ENCODE peak calls at places on chromosomes 13 and 19, in five cellular contexts. G, K, X, S and U are unnamed samples.

GRCh38 chr19:29837448-29837961 is 25.7 kb downstream of the CCNE1 start:
- DNase-seq in X (no peak), K (no peak), G (no peak), S (no peak), U (no peak)

GRCh38 chr13:91174886-91175501 is 172.5 kb upstream of the MIR17HG start:
- DNase-seq in S (peak), G (no peak), X (no peak), K (no peak), U (no peak)

GRCh38 chr19:50365434-50366306 is at the start of gene NAPSA:
- DNase-seq in K (no peak), G (no peak), X (no peak), S (no peak), U (no peak)

GRCh38 chr13:114230117-114230516 is 4.6 kb upstream of the CDC16 start:
- DNase-seq in K (no peak), X (no peak), G (no peak), S (no peak), U (no peak)

GRCh38 chr13:100396771-100397170 is 191.8 kb downstream of the GGACT start:
- DNase-seq in S (no peak), K (no peak), X (no peak), G (no peak), U (no peak)

GRCh38 chr13:43422061-43422460 is 364.7 kb downstream of the ENOX1 start:
- DNase-seq in K (no peak), S (no peak), X (no peak), G (no peak), U (no peak)

GRCh38 chr13:114115191-114115671 is 17.2 kb downstream of the RASA3 start:
- DNase-seq in X (no peak), G (peak), K (no peak), S (no peak), U (peak)

GRCh38 chr13:41418027-41418426 is 39.3 kb upstream of the RGCC start:
- DNase-seq in G (no peak), K (no peak), S (no peak), X (no peak), U (no peak)

GRCh38 chr13:34030782-34031181 is 212.8 kb downstream of the RFC3 start:
- DNase-seq in K (no peak), S (no peak), X (no peak), G (no peak), U (no peak)

GRCh38 chr13:109309625-109310363 is 476.6 kb downstream of the IRS2 start:
- DNase-seq in G (no peak), X (no peak), S (no peak), K (no peak), U (no peak)

GRCh38 chr13:109976206-109976997 is 190.0 kb upstream of the IRS2 start:
- DNase-seq in G (no peak), X (no peak), K (no peak), S (no peak), U (no peak)

GRCh38 chr19:2261438-2262172 is 5.4 kb upstream of the JSRP1 start:
- DNase-seq in X (no peak), S (no peak), K (no peak), G (no peak), U (no peak)

GRCh38 chr13:44573071-44573470 is 3.1 kb downstream of the TSC22D1 start:
- DNase-seq in K (no peak), S (no peak), G (no peak), X (no peak), U (no peak)

GRCh38 chr13:40221460-40222201 is 444.8 kb downstream of the FOXO1 start:
- DNase-seq in K (no peak), X (no peak), G (no peak), S (no peak), U (peak)

GRCh38 chr13:102839462-102839861 is 6.4 kb upstream of the ERCC5 start:
- DNase-seq in X (no peak), G (no peak), S (no peak), K (no peak), U (no peak)

DNA sequence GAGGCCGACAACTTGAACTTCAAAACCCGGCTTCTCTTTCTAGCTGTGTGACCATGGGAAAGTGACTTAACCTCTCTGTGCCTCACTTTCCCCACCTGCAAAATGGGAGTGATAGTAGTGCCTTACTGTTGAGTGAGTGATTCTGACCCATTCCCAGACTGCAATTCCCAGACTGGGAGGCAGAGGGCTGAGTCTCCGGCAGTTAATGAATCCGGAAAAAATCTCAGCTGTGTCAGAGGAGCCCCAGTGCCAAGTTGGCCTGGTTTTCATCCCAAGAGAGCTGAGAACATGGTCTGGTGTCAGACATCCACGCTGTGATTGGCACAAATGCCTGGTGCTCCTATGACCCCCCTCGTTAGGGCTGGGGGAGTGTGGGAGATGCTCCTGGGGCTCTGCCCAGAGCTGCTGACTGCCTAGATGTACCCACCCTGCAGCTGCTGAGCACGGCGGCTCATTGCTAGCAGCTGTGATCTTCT is 50.0 kb downstream of the PIN1 start:
- DNase-seq in S (peak), K (no peak), G (no peak), X (no peak), U (peak)
- TF ChIP-seq CTCF in S (peak), K (peak), G (no peak), X (no peak), U (peak)

DNA sequence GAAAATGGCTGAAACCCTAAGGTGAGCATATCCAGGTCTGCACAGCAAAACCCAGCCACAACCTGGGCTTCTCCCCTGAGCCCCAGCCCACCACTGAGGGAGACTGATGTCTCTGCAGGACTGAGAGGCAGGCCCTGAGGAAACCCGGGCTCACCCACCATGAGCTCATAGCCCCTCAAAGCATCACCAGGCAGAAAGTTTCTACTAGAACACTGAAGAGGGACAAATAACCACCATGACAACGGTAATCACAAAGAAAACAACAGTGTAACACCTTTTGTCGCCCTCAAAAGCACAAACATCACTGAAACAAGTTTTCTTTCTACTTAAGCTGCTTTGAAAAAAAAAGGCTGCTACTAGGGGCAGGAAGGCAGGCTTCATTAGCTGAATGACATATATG is 29.8 kb downstream of the TSHZ3 start:
- DNase-seq in X (no peak), S (no peak), K (no peak), G (no peak), U (no peak)
- TF ChIP-seq CTCF in X (no peak), S (no peak), K (no peak), G (no peak), U (no peak)

GRCh38 chr19:17488593-17489391 is 18.5 kb downstream of the SLC27A1 start:
- DNase-seq in S (peak), G (peak), X (peak), K (no peak), U (no peak)
- TF ChIP-seq CTCF in S (peak), G (no peak), X (no peak), K (no peak), U (no peak)

GRCh38 chr13:50438351-50438750 is 405.1 kb downstream of the DLEU7 start:
- DNase-seq in K (no peak), G (no peak), X (no peak), S (no peak), U (no peak)
- TF ChIP-seq CTCF in K (no peak), G (no peak), X (no peak), S (no peak), U (peak)

DNA sequence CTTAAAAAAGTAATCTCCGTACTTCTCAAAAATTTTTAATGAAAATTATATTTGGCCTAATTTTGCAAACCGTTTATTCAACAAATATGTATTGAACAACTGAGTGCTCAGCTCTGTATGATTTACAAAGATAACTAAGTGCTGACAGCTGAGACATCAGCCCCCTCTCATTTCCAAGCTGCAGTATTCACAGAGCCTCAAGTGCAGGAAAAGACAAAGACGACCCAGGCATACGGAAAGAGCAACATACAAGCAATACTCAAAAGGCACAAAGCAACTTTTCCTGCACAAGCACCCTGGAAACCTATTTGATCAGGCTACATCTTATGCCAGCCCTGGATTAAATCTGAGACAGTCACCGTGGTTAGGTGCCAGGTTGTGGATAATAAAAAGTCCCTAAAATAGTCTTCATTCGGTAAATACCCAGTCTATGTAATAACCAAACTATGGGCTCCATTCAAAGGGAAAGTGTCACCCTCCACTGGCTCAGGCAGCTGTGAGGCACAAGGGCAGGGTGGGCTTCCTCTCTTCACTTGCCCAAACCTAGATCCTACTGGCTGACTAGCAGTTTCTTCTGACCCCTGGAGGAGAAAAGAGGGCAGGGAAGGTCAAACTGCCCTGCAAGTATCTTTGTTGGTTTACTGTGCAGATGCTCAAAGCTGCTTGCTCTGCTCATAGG is 65.5 kb downstream of the TBC1D4 start:
- DNase-seq in X (no peak), K (no peak), S (no peak), G (no peak), U (no peak)
- TF ChIP-seq CTCF in X (no peak), K (no peak), S (no peak), G (no peak), U (no peak)